ENCODE peak calls at places on chromosomes 6 and 20, in six cellular contexts. V is colonic mucosa; N is adrenal gland; J is neural progenitor cell; O is CD8-positive, alpha-beta T cell; W is endothelial cell. Q is an unnamed sample.

GRCh38 chr6:41546475-41546865 is 289 bp downstream of the FOXP4 start:
- DNase-seq in O (peak; percentile 43), N (no peak), V (no peak), J (no peak), W (no peak), Q (no peak)

GRCh38 chr6:88869263-88870023 is 94.0 kb downstream of the RNGTT start:
- DNase-seq in N (no peak), W (no peak), O (no peak), J (no peak), V (no peak), Q (no peak)

GRCh38 chr6:12836009-12836408 is 119.4 kb downstream of the PHACTR1 start:
- DNase-seq in O (no peak), N (no peak), J (no peak), W (no peak), V (no peak), Q (no peak)

GRCh38 chr6:42028234-42029061 is 21.9 kb upstream of the TAF8 start:
- DNase-seq in W (no peak), N (peak; percentile 72), O (no peak), V (no peak), J (no peak), Q (no peak)

GRCh38 chr6:135182120-135182992 is 1.2 kb downstream of the MYB start:
- DNase-seq in O (peak; percentile 35), J (peak; percentile 55), W (peak; percentile 20), V (peak; percentile 60), N (peak; percentile 15), Q (peak; percentile 28)

GRCh38 chr6:51541847-51542246 is 545.6 kb downstream of the PKHD1 start:
- DNase-seq in V (no peak), J (peak; percentile 15), O (no peak), N (no peak), W (no peak), Q (no peak)

GRCh38 chr6:6717953-6718352 is 129.4 kb downstream of the LY86 start:
- DNase-seq in J (no peak), O (no peak), N (no peak), W (no peak), V (no peak), Q (no peak)

GRCh38 chr6:16205377-16206144 is 32.8 kb upstream of the GMPR start:
- DNase-seq in J (no peak), V (no peak), O (no peak), W (no peak), N (no peak), Q (peak; percentile 64)

GRCh38 chr6:107114872-107115694 is at the start of gene BEND3:
- DNase-seq in O (peak; percentile 13), J (peak; percentile 81), V (peak; percentile 45), N (peak; percentile 27), W (peak; percentile 34), Q (peak; percentile 49)

GRCh38 chr6:76072562-76072961 is at the start of gene IMPG1:
- DNase-seq in J (no peak), W (no peak), V (no peak), O (no peak), N (no peak), Q (no peak)

GRCh38 chr6:37021356-37022129 is 16.1 kb downstream of the FGD2 start:
- DNase-seq in N (no peak), J (peak; percentile 73), V (no peak), W (peak; percentile 58), O (peak; percentile 58), Q (no peak)

GRCh38 chr20:17859616-17860232 is 108.9 kb downstream of the SNX5 start:
- DNase-seq in W (no peak), J (no peak), O (no peak), V (no peak), N (peak; percentile 53), Q (peak; percentile 62)

GRCh38 chr6:24394777-24395437 is 7.8 kb upstream of the MRS2 start:
- DNase-seq in W (no peak), J (no peak), N (no peak), O (no peak), V (no peak), Q (no peak)

GRCh38 chr20:60177080-60177479 is 218.9 kb downstream of the CDH26 start:
- DNase-seq in J (no peak), W (no peak), N (no peak), O (no peak), V (no peak), Q (no peak)

GRCh38 chr6:134835998-134836397 is 113.9 kb downstream of the ALDH8A1 start:
- DNase-seq in N (no peak), W (no peak), J (no peak), O (no peak), V (no peak), Q (no peak)

GRCh38 chr6:139655783-139656705 is 281.6 kb upstream of the CITED2 start:
- DNase-seq in W (no peak), J (no peak), V (peak; percentile 90), O (no peak), N (no peak), Q (no peak)

GRCh38 chr20:40669692-40670091 is 19.3 kb downstream of the MAFB start:
- DNase-seq in J (no peak), V (no peak), O (no peak), W (no peak), N (no peak), Q (no peak)

GRCh38 chr6:26045046-26045938 is 41.9 kb upstream of the HFE start:
- DNase-seq in O (peak; percentile 69), N (peak; percentile 90), W (peak; percentile 65), V (peak; percentile 93), J (no peak), Q (peak; percentile 88)
- TF ChIP-seq CTCF in O (no peak), N (peak; percentile 15), W (no peak), V (no peak), J (no peak), Q (peak; percentile 12)

DNA sequence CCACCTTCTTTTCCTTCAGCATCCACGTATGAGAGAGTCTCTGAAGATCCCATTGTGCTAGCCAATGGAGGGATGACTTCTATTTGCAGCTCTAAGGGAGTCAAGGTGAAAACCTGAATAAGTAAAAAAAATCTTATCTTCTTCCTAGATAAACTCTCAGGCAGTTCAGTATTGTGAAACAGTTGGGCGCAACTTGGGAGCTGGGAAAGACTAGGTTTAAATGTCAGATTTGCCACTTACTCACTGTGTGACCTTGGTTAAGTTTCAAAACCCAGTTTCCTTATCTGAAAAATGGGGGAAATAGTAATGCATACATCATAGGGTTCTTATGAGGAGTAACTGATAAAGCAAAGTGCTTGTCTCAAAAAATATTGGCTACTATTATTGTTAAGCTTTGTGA is 88.8 kb downstream of the CD83 start:
- DNase-seq in O (no peak), W (no peak), N (peak; percentile 58), J (no peak), V (no peak), Q (no peak)
- TF ChIP-seq CTCF in O (no peak), W (no peak), N (no peak), J (no peak), V (no peak), Q (no peak)

DNA sequence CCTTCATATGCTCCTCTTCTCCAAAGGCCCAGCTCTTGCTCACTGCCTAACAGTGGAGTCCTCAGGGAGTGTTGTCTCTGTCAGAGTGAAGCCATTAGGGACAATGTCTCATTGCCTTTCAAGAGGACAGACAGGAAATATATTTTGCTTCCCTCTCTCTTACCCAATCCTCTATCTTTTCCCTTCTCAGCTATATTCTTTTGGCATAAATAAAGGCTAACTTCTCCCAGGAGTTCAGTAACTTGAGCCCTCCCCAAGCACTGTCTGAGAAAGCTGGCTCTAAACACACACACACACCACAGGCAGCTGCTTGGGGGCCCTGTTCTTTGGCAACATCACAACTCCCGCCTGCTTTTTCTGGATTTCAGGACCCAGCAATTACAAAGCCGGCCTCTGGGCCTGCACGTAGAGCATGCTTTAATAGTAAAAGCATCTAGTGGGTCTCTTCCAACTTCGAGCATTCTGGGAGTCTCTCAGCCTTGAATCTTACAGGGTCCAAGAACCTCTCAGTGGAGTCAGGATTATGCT is 34.7 kb upstream of the LAMA4 start:
- DNase-seq in O (no peak), W (no peak), N (peak; percentile 37), V (peak; percentile 43), J (peak; percentile 33), Q (no peak)
- TF ChIP-seq CTCF in O (no peak), W (no peak), N (no peak), V (no peak), J (no peak), Q (no peak)

DNA sequence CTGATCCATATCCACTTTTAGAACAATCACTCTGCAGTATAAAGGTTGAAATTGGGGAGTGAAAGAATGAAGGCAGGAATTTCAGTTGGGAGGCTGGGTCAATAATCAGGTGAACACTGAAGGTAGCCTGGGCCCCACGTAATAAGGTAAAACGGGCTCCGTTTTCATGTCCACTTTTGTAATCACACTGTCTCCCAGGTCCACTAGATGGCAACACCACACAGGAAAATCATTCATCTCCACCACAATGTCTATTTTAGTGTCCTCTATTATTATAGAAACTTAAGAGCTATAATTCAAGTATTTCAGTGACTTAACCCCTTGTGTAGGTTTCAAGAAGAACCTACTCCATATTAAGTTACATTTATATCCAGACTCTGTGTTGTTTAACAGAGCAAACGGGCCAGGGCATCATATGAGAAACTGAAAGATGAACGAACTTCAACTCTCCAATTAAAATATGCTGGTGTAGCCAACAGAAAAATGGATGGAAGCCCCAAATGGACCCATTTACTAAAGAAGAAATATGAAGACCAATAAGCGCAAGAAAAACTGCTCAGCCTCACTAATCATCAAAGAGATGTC is 45.9 kb upstream of the MC3R start:
- DNase-seq in O (no peak), N (no peak), J (no peak), V (no peak), W (no peak), Q (no peak)
- TF ChIP-seq CTCF in O (no peak), N (peak; percentile 45), J (peak; percentile 50), V (no peak), W (no peak), Q (peak; percentile 27)

DNA sequence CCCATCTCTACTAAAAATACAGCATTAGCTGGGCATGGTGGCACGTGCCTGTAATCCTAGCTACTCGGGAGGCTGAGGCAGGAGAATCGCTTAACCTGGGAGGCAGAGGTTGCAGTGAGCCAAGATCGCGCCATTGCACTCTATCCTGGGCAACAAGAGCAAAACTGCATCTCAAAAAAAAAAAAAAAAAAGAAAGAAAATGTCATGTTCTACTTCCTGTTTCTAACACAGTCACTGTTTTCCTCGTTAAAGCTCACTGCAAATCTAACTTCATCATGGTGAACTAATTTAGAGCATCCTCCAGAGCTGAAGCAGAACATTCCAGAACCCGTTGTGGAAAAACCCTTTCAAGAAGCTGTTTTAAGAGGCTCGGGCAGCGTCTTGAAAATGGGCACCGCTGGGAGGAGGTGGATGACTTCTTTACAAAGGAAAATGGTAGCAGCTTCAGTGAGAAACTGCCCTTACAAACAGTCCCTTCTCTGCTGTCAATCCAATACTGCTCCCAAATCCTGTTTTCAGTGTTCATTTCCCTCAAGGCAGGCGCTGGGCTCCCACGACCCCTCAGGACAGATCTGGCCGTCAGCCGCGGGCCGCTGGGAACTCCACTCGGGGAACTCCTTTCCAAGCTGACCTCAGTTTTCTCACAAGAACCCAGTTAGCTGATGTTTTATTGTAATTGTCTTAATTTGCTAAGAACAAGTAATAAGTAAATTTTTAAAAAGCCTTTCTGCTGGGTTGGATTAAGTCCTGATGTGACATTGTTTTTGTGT is 12.5 kb downstream of the CTSZ start:
- DNase-seq in N (no peak), J (no peak), W (no peak), V (no peak), O (no peak), Q (no peak)
- TF ChIP-seq CTCF in N (no peak), J (no peak), W (no peak), V (no peak), O (no peak), Q (no peak)

DNA sequence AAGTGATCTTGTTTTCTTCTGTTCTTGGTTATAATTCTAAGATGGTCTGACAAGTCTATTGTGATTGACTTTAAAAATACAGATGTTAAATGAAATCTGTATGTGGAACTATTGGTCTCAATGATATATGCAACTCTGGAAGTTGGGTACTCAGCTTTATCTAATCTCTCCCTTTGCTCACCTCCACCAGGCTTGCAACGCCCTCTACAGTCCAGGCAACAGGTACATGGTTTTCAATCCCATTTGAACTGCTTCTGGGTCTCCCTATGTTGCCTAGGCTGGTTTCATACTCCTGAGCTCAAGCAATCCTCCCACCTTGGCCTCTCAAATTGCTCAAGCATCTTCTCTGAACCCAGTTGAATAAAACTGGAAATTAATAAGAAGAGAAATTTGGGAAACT is 25.6 kb upstream of the HLA-DQB1 start:
- DNase-seq in W (peak; percentile 16), N (no peak), V (peak; percentile 44), J (peak; percentile 64), O (no peak), Q (peak; percentile 28)
- TF ChIP-seq CTCF in W (no peak), N (peak; percentile 38), V (peak; percentile 36), J (peak; percentile 65), O (peak; percentile 51), Q (peak; percentile 61)

Q was measured in GM10248.